ENCODE peak calls at places on chromosomes 12 and 14, in four cellular contexts. Y is SK-N-SH, L is K562, F is H1. V is an unnamed sample.

GRCh38 chr14:102187044-102187443 is 47.3 kb downstream of the WDR20 start:
- DNase-seq in Y (no peak), L (peak; percentile 29), F (no peak), V (no peak)

GRCh38 chr12:179131-179884 is 34.6 kb downstream of the SLC6A12 start:
- DNase-seq in F (no peak), L (no peak), Y (no peak), V (no peak)

GRCh38 chr12:28866715-28867503 is 282.2 kb upstream of the FAR2 start:
- DNase-seq in F (no peak), L (no peak), Y (no peak), V (no peak)

GRCh38 chr14:102592969-102593840 is 756 bp downstream of the RCOR1 start:
- DNase-seq in F (peak; percentile 73), Y (peak; percentile 82), L (peak; percentile 55), V (peak; percentile 46)

GRCh38 chr12:31890295-31891285 is 68.6 kb upstream of the RESF1 start:
- DNase-seq in Y (no peak), L (no peak), F (no peak), V (no peak)

GRCh38 chr12:92859650-92860386 is 69.3 kb downstream of the EEA1 start:
- DNase-seq in L (no peak), F (no peak), Y (no peak), V (no peak)

GRCh38 chr12:62802981-62803380 is 132.0 kb downstream of the PPM1H start:
- DNase-seq in F (no peak), L (peak; percentile 18), Y (no peak), V (no peak)

GRCh38 chr12:7100239-7100638 is 8.0 kb upstream of the C1R start:
- DNase-seq in L (no peak), F (no peak), Y (no peak), V (no peak)

GRCh38 chr14:69259531-69260245 is at the start of gene GALNT16:
- DNase-seq in L (no peak), Y (peak; percentile 92), F (peak; percentile 84), V (peak; percentile 69)

GRCh38 chr14:64620910-64621309 is 71.1 kb downstream of the PPP1R36 start:
- DNase-seq in L (no peak), Y (no peak), F (no peak), V (no peak)

GRCh38 chr14:50347521-50347920 is 35.4 kb downstream of the DMAC2L start:
- DNase-seq in F (no peak), L (peak; percentile 70), Y (no peak), V (no peak)

GRCh38 chr12:14238224-14238792 is 127.2 kb upstream of the ATF7IP start:
- DNase-seq in F (no peak), L (no peak), Y (no peak), V (no peak)

GRCh38 chr14:45201908-45202307 is 51.1 kb downstream of the MIS18BP1 start:
- DNase-seq in F (no peak), Y (peak; percentile 3), L (peak; percentile 7), V (peak; percentile 33)

DNA sequence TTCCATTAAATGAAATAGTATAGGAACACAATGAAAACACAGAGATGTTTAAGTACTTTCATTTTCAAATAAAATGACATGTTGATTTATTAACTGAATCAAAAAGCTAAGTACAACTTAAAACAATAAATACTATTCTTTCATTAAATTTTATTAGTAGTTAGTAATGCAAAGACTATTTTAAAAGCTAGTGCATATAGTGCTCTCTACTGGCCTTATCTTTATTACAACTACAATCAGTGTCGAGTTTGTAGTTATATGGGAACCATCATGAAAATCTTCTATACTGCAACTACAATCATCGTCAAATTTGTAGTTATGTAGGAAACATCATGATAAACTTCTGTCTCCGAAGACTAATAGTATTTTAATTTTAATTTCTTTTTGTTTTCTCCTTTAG is 8.9 kb upstream of the LIN7A start:
- DNase-seq in F (no peak), L (no peak), Y (no peak), V (no peak)
- TF ChIP-seq TEAD4 in F (no peak), L (no peak), Y (no peak), V (no peak)

DNA sequence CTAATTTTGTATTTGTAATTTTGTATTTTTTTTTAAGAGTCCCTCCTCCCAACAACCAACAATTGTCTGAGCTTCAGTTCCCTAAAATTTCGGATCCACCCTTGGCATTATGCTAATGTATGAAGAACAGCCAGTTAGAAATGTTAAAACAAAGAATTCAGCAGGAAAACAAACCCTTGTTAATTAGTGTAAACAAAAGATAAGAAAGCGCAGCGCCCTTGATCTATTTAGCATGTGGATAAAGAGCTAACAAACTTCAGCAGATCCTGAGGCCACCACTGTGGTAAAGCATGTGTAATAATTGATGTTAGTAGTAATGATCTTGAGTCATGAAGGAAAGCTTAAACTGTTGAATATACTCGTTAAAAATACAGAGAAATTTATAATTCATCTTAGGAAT is 199.8 kb downstream of the TMX1 start:
- DNase-seq in Y (no peak), F (no peak), L (no peak), V (no peak)
- TF ChIP-seq TEAD4 in Y (no peak), F (no peak), L (no peak), V (no peak)

DNA sequence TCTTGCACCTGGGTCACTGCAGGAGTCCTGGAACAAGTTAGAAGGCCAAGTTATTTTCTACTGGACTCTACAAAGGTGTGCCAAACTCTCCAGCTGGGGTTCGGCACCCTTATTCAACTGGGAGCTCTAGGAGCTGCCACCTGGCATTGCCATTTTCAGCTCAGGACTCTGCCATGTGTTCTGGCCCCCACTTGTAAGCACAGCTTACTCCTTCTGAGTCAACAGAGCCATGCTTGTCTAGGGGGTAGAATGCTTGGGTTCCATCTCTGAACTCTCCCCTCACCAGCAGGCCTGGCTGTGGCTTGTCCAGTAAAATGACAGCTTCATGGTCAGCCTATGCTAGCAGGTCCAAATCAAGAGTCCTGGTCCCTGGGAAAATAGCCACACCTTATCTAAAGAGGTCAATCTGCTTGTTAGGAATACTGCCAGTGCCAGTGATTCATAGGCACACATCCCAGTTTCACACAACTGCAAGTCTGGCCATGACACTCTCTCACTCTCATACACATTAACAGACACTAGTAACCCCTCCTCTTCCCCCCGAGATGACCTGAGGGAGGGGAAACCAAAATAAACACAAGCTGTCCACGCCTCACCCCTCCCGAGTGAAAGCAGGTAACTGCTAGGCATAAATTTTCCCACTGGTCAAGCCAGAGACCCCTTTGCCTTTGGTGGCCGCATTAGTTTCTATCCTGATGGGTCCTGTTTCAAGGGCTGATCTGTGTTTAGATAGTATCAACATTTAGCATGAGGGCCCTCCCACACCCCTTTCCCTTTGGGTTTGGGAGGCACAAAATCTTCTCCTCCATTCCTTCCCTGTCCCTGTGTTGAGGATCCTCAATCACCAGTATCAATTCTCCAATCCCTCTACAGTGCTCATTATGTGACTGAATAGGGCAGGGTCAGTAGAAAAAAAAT is 182.3 kb upstream of the GZMB start:
- DNase-seq in F (no peak), L (no peak), Y (no peak), V (no peak)
- TF ChIP-seq TEAD4 in F (no peak), L (no peak), Y (no peak), V (no peak)

DNA sequence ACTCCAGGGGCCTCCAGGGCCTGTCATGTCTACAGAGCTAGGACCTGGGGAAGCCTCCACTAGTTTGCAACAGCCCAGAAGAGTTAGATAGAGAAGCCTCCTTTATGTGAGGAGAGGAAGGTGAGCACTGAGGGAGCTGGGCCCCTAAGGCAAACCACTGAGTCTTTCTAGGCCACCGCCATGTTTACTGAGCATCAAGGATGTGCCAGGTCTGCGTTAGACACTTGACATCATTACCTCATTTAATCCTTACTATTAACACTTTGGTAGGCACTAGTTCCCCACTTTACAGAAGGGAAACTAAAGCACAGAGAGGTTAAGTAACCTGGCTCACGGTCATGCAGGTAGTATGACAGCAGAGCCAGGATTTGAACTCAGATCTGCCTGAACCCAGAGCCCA is 12.9 kb downstream of the CTDSP2 start:
- DNase-seq in Y (no peak), F (no peak), L (no peak), V (no peak)
- TF ChIP-seq TEAD4 in Y (no peak), F (no peak), L (no peak), V (no peak)

GRCh38 chr12:4270670-4271432 is 2.7 kb upstream of the CCND2 start:
- DNase-seq in Y (peak; percentile 38), L (peak; percentile 72), F (peak; percentile 83), V (peak; percentile 74)
- TF ChIP-seq TEAD4 in Y (no peak), L (no peak), F (peak; percentile 87), V (peak; percentile 64)

DNA sequence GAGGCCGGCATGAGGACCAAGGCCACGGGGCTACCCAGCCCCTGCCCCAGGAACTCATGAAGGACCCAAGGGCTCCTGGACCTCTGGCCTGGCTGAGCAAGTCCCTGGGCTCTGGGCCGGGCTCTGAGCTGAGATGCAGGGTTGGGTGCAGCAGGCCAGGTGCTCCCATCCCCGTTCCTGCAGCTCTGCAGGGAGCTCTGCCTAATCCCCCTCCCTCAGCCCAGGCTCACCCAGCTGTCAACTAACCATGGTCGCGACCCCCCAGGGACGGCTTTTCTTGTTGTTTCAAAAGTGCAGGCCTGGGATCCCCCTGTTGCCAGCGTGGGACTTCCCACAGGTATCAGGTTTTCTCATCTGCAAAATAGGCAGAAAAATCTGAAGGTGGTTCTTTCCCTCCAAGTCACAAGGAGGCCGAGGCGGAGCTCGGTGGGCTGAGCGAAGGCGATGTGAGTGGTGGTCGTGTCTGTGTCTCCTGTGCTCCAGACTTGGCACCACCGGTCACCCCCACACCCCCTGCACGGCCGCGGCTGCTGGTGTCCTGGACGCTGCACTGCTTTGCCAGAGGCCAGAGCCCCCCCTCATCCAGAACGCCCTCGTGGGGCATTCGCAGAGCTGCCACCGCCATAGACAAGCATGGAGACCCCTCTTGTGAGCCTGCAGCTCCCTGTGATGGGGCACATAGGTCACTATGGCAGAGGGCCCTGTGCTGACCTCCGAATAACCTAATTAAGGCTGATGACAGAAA is 22.5 kb upstream of the GALNT9 start:
- DNase-seq in Y (no peak), F (no peak), L (no peak), V (no peak)
- TF ChIP-seq TEAD4 in Y (no peak), F (no peak), L (no peak), V (no peak)

GRCh38 chr14:74673768-74674167 is 39.1 kb downstream of the AREL1 start:
- DNase-seq in L (no peak), F (no peak), Y (no peak), V (no peak)
- TF ChIP-seq TEAD4 in L (no peak), F (no peak), Y (no peak), V (no peak)

V was measured in WTC11.